ENCODE peak calls at places on chromosomes 16 and 17, in eight cellular contexts. S is ovary, N is HCT116, D is BE2C, I is fibroblast of mammary gland, R is HTR-8/SVneo, H is MV-4-11, M is GM03348. P is an unnamed sample.

GRCh38 chr17:78865682-78866390 is 25.2 kb upstream of the USP36 start:
- DNase-seq in S (peak; percentile 87), N (peak; percentile 73), D (peak; percentile 78), I (peak; percentile 83), R (peak; percentile 69), H (peak; percentile 62), M (peak; percentile 71), P (peak; percentile 78)

GRCh38 chr16:86354641-86355040 is 155.7 kb upstream of the FOXF1 start:
- DNase-seq in S (no peak), N (no peak), D (no peak), I (peak; percentile 56), R (no peak), H (no peak), M (peak; percentile 43), P (no peak)

GRCh38 chr16:2939968-2940367 is 24.1 kb upstream of the KREMEN2 start:
- DNase-seq in S (no peak), N (no peak), D (no peak), I (no peak), R (no peak), H (no peak), M (no peak), P (no peak)

GRCh38 chr16:88566158-88566557 is 4.0 kb upstream of the ZC3H18 start:
- DNase-seq in S (no peak), N (peak; percentile 34), D (no peak), I (peak; percentile 77), R (no peak), H (no peak), M (no peak), P (peak; percentile 83)

GRCh38 chr16:84742561-84743200 is 42.9 kb downstream of the USP10 start:
- DNase-seq in S (no peak), N (no peak), D (no peak), I (no peak), R (no peak), H (peak; percentile 84), M (no peak), P (no peak)

GRCh38 chr16:64615647-64616280 is 506.1 kb downstream of the CDH11 start:
- DNase-seq in S (no peak), N (no peak), D (peak; percentile 84), I (no peak), R (no peak), H (no peak), M (peak; percentile 11), P (no peak)

GRCh38 chr17:34291721-34292348 is 6.3 kb downstream of the CCL11 start:
- DNase-seq in S (no peak), N (no peak), D (no peak), I (no peak), R (no peak), H (no peak), M (no peak), P (peak; percentile 52)

GRCh38 chr16:46911038-46911437 is 26.9 kb downstream of the GPT2 start:
- DNase-seq in S (no peak), N (no peak), D (no peak), I (no peak), R (no peak), H (no peak), M (no peak), P (no peak)

GRCh38 chr17:28726912-28727726 is 1.1 kb upstream of the TLCD1 start:
- DNase-seq in S (peak; percentile 94), N (peak; percentile 89), D (peak; percentile 86), I (peak; percentile 89), R (peak; percentile 94), H (peak; percentile 86), M (peak; percentile 90), P (peak; percentile 95)

GRCh38 chr16:10297341-10298006 is 88.4 kb upstream of the ATF7IP2 start:
- DNase-seq in S (no peak), N (no peak), D (no peak), I (no peak), R (no peak), H (peak; percentile 95), M (no peak), P (no peak)

GRCh38 chr17:76843703-76844484 is 24.3 kb upstream of the MGAT5B start:
- DNase-seq in S (no peak), N (no peak), D (peak; percentile 89), I (no peak), R (no peak), H (peak; percentile 59), M (no peak), P (peak; percentile 17)

P was measured in RKO.